ENCODE peak calls at places on chromosomes 4 and X, in ten cellular contexts. W, V, N, Q, Y, A, G, I, O and S are unnamed samples.

GRCh38 chrX:84108589-84108988 is 79.4 kb downstream of the RPS6KA6 start:
- DNase-seq in V (peak; percentile 55), Y (no peak), G (no peak), A (no peak), I (no peak), W (no peak), O (no peak), Q (no peak), N (no peak), S (no peak)

GRCh38 chr4:168994961-168995360 is 15.1 kb downstream of the CBR4 start:
- DNase-seq in V (no peak), Q (no peak), I (no peak), O (no peak), A (no peak), W (no peak), N (no peak), G (no peak), Y (no peak), S (no peak)

GRCh38 chr4:136861081-136861480 is 671.2 kb downstream of the PCDH18 start:
- DNase-seq in Q (no peak), V (no peak), I (no peak), A (no peak), N (no peak), W (no peak), G (no peak), Y (no peak), O (no peak), S (no peak)

GRCh38 chr4:39169426-39169825 is 12.9 kb upstream of the WDR19 start:
- DNase-seq in G (no peak), N (no peak), Y (no peak), W (no peak), V (no peak), O (no peak), I (no peak), Q (no peak), A (no peak), S (no peak)

GRCh38 chr4:158938462-158939044 is 164.3 kb upstream of the RAPGEF2 start:
- DNase-seq in W (no peak), N (no peak), Y (no peak), Q (no peak), G (no peak), V (no peak), A (no peak), I (no peak), O (no peak), S (no peak)

GRCh38 chrX:125646195-125646594 is 326.5 kb downstream of the TEX13C start:
- DNase-seq in W (no peak), I (no peak), O (no peak), A (no peak), N (no peak), Y (no peak), Q (no peak), V (no peak), G (no peak), S (peak; percentile 13)

GRCh38 chr4:143558823-143559756 is 45.6 kb downstream of the SMARCA5 start:
- DNase-seq in Q (no peak), N (peak; percentile 73), W (no peak), O (peak; percentile 39), A (peak; percentile 74), I (peak; percentile 70), Y (peak; percentile 67), V (peak; percentile 92), G (peak; percentile 86), S (peak; percentile 38)

GRCh38 chrX:151753313-151754041 is 18.9 kb downstream of the CNGA2 start:
- DNase-seq in Y (no peak), G (peak; percentile 9), W (peak; percentile 50), V (peak; percentile 52), N (peak; percentile 25), A (peak; percentile 24), Q (peak; percentile 24), O (peak; percentile 54), I (peak; percentile 67), S (no peak)

GRCh38 chr4:1559896-1560650 is 124.0 kb downstream of the FAM53A start:
- DNase-seq in Q (no peak), O (no peak), Y (no peak), V (no peak), W (no peak), G (no peak), A (no peak), N (no peak), I (no peak), S (no peak)

GRCh38 chr4:157702821-157703220 is 470.0 kb downstream of the GASK1B start:
- DNase-seq in I (no peak), N (no peak), O (no peak), A (no peak), G (no peak), V (no peak), Q (no peak), W (no peak), Y (no peak), S (no peak)

GRCh38 chr4:974668-975067 is 1.3 kb upstream of the DGKQ start:
- DNase-seq in G (no peak), Y (no peak), O (no peak), W (no peak), A (no peak), I (no peak), Q (no peak), N (no peak), V (peak; percentile 46), S (no peak)

GRCh38 chr4:173243917-173244658 is 75.5 kb downstream of the GALNT7 start:
- DNase-seq in O (no peak), A (no peak), I (no peak), V (no peak), N (no peak), Q (no peak), W (no peak), Y (no peak), G (peak; percentile 42), S (no peak)

GRCh38 chrX:18377802-18378201 is 23.3 kb upstream of the SCML2 start:
- DNase-seq in I (no peak), A (peak; percentile 39), Y (no peak), N (peak; percentile 36), O (no peak), Q (peak; percentile 25), G (peak; percentile 48), W (peak; percentile 12), V (peak; percentile 59), S (peak; percentile 47)

GRCh38 chr4:40763228-40763716 is 13.5 kb downstream of the NSUN7 start:
- DNase-seq in O (peak; percentile 22), G (no peak), W (no peak), N (no peak), A (peak; percentile 70), Y (no peak), V (no peak), I (no peak), Q (peak; percentile 96), S (no peak)

GRCh38 chr4:111494971-111495370 is 650.3 kb upstream of the FAM241A start:
- DNase-seq in O (no peak), G (no peak), W (no peak), V (no peak), A (no peak), Q (no peak), Y (no peak), N (no peak), I (no peak), S (no peak)

GRCh38 chr4:53914313-53915016 is 149.9 kb downstream of the CHIC2 start:
- DNase-seq in G (no peak), O (no peak), Q (peak; percentile 65), W (no peak), N (no peak), I (no peak), V (peak; percentile 54), Y (no peak), A (no peak), S (no peak)

GRCh38 chr4:123477804-123478209 is 81.2 kb downstream of the SPRY1 start:
- DNase-seq in Q (peak; percentile 75), W (no peak), G (peak; percentile 24), O (no peak), A (peak; percentile 91), I (no peak), V (peak; percentile 69), Y (peak; percentile 10), N (no peak), S (peak; percentile 70)

GRCh38 chrX:39309721-39310152 is 508.5 kb downstream of the MID1IP1 start:
- DNase-seq in O (no peak), I (no peak), Y (peak; percentile 26), W (no peak), Q (no peak), V (peak; percentile 55), A (peak; percentile 63), N (peak; percentile 19), G (no peak), S (no peak)

GRCh38 chrX:18833071-18833731 is 125.8 kb downstream of the PPEF1 start:
- DNase-seq in N (peak; percentile 37), Y (no peak), W (no peak), Q (no peak), V (no peak), O (no peak), G (no peak), A (no peak), I (no peak), S (no peak)

GRCh38 chr4:21181716-21182115 is 481.5 kb downstream of the PACRGL start:
- DNase-seq in V (no peak), A (no peak), G (no peak), N (no peak), Q (no peak), W (no peak), O (no peak), I (no peak), Y (no peak), S (no peak)

GRCh38 chrX:149185087-149185486 is 320.0 kb downstream of the IDS start:
- DNase-seq in O (no peak), Y (no peak), N (no peak), I (no peak), G (no peak), A (no peak), Q (no peak), V (no peak), W (no peak), S (no peak)

GRCh38 chr4:170675568-170676262 is 586.0 kb upstream of the AADAT start:
- DNase-seq in O (no peak), I (no peak), G (no peak), N (no peak), A (no peak), W (no peak), Q (no peak), Y (no peak), V (no peak), S (no peak)

GRCh38 chrX:77785400-77785745 is 643 bp downstream of the ATRX start:
- DNase-seq in Q (no peak), G (peak; percentile 38), N (peak; percentile 17), I (no peak), W (peak; percentile 9), V (no peak), A (peak; percentile 19), O (no peak), Y (no peak), S (peak; percentile 20)

GRCh38 chrX:114390251-114390796 is 193.6 kb upstream of the HTR2C start:
- DNase-seq in G (peak; percentile 8), Q (no peak), I (no peak), Y (no peak), W (no peak), N (no peak), V (no peak), O (no peak), A (no peak), S (no peak)

GRCh38 chr4:182569561-182569960 is 326.4 kb downstream of the TENM3 start:
- DNase-seq in I (no peak), G (no peak), V (no peak), N (no peak), A (no peak), Y (no peak), W (no peak), Q (no peak), O (no peak), S (no peak)

GRCh38 chr4:6892190-6892908 is 17.3 kb upstream of the TBC1D14 start:
- DNase-seq in G (no peak), W (peak; percentile 37), N (peak; percentile 73), Q (peak; percentile 75), Y (no peak), O (no peak), V (peak; percentile 82), A (peak; percentile 76), I (no peak), S (no peak)

GRCh38 chr4:126611900-126612299 is 1020.9 kb upstream of the INTU start:
- DNase-seq in W (no peak), Y (no peak), A (no peak), Q (no peak), V (no peak), G (no peak), O (no peak), I (no peak), N (no peak), S (no peak)

GRCh38 chr4:38753021-38753806 is 29.6 kb downstream of the TLR10 start:
- DNase-seq in A (no peak), O (no peak), N (peak; percentile 45), G (no peak), Q (no peak), V (peak; percentile 67), W (peak; percentile 73), Y (no peak), I (peak; percentile 86), S (no peak)